ENCODE peak calls at places on chromosomes 6 and 20, in nine cellular contexts. B is spleen, D is kidney epithelial cell, C is A673, T is pancreas, I is mucosa of descending colon, H is fibroblast of mammary gland, S is GM23338, K is ovary. E is an unnamed sample.

GRCh38 chr20:44714701-44715494 is at the start of gene CCN5:
- DNase-seq in B (peak; percentile 85), D (no peak), C (peak; percentile 57), T (peak; percentile 87), I (peak; percentile 90), H (peak; percentile 85), S (no peak), K (peak; percentile 95), E (peak; percentile 62)

GRCh38 chr6:1654095-1654494 is 44.4 kb downstream of the FOXC1 start:
- DNase-seq in B (no peak), D (no peak), C (no peak), T (no peak), I (no peak), H (no peak), S (no peak), K (no peak), E (no peak)

GRCh38 chr20:63653041-63653973 is at the start of gene STMN3:
- DNase-seq in B (peak; percentile 92), D (peak; percentile 63), C (peak; percentile 97), T (peak; percentile 90), I (peak; percentile 86), H (peak; percentile 80), S (peak; percentile 97), K (peak; percentile 93), E (peak; percentile 41)

GRCh38 chr6:99356641-99357040 is 7.2 kb upstream of the FAXC start:
- DNase-seq in B (no peak), D (no peak), C (no peak), T (no peak), I (no peak), H (no peak), S (no peak), K (no peak), E (no peak)

GRCh38 chr20:60402209-60403058 is 444.2 kb downstream of the CDH26 start:
- DNase-seq in B (no peak), D (no peak), C (no peak), T (no peak), I (no peak), H (no peak), S (no peak), K (no peak), E (no peak)

GRCh38 chr6:41286544-41287346 is at the start of gene TREM1:
- DNase-seq in B (peak; percentile 86), D (no peak), C (no peak), T (no peak), I (no peak), H (peak; percentile 92), S (peak; percentile 6), K (no peak), E (peak; percentile 64)

GRCh38 chr6:2055914-2056313 is 189.5 kb downstream of the GMDS start:
- DNase-seq in B (no peak), D (no peak), C (no peak), T (no peak), I (no peak), H (peak; percentile 51), S (no peak), K (no peak), E (peak; percentile 15)

GRCh38 chr6:162706236-162706635 is 21.3 kb downstream of the PRKN start:
- DNase-seq in B (no peak), D (no peak), C (peak; percentile 19), T (peak; percentile 54), I (no peak), H (peak; percentile 10), S (no peak), K (peak; percentile 69), E (no peak)

GRCh38 chr6:30998785-30999184 is 11.5 kb upstream of the MUC22 start:
- DNase-seq in B (no peak), D (no peak), C (no peak), T (no peak), I (no peak), H (peak; percentile 61), S (no peak), K (no peak), E (no peak)

GRCh38 chr6:20791932-20792331 is 257.7 kb downstream of the CDKAL1 start:
- DNase-seq in B (no peak), D (no peak), C (peak; percentile 48), T (no peak), I (no peak), H (peak; percentile 9), S (no peak), K (no peak), E (no peak)

GRCh38 chr6:33705268-33705885 is 6.1 kb downstream of the UQCC2 start:
- DNase-seq in B (no peak), D (no peak), C (no peak), T (no peak), I (no peak), H (no peak), S (no peak), K (no peak), E (no peak)

GRCh38 chr20:53671370-53671769 is 77.7 kb upstream of the ZNF217 start:
- DNase-seq in B (no peak), D (no peak), C (no peak), T (no peak), I (no peak), H (no peak), S (no peak), K (no peak), E (no peak)

GRCh38 chr20:20371133-20371532 is 3.2 kb downstream of the INSM1 start:
- DNase-seq in B (no peak), D (no peak), C (no peak), T (no peak), I (no peak), H (no peak), S (peak; percentile 46), K (no peak), E (no peak)

GRCh38 chr6:5984150-5985089 is 22.3 kb downstream of the NRN1 start:
- DNase-seq in B (no peak), D (no peak), C (no peak), T (no peak), I (no peak), H (no peak), S (no peak), K (no peak), E (no peak)

GRCh38 chr6:162082520-162082919 is 645.0 kb downstream of the PRKN start:
- DNase-seq in B (no peak), D (no peak), C (no peak), T (no peak), I (no peak), H (no peak), S (no peak), K (no peak), E (no peak)

GRCh38 chr6:17831135-17831534 is 124.4 kb upstream of the NUP153 start:
- DNase-seq in B (no peak), D (no peak), C (no peak), T (no peak), I (no peak), H (peak; percentile 74), S (no peak), K (no peak), E (peak; percentile 93)

GRCh38 chr20:63138855-63139341 is 77.0 kb downstream of the YTHDF1 start:
- DNase-seq in B (peak; percentile 27), D (no peak), C (no peak), T (no peak), I (peak; percentile 4), H (peak; percentile 13), S (no peak), K (no peak), E (no peak)

GRCh38 chr6:126307859-126308258 is 32.1 kb upstream of the CENPW start:
- DNase-seq in B (no peak), D (no peak), C (peak; percentile 3), T (no peak), I (no peak), H (peak; percentile 87), S (no peak), K (no peak), E (peak; percentile 77)

GRCh38 chr6:126308367-126308766 is 31.5 kb upstream of the CENPW start:
- DNase-seq in B (no peak), D (no peak), C (no peak), T (no peak), I (no peak), H (peak; percentile 10), S (no peak), K (no peak), E (no peak)

GRCh38 chr6:126312013-126312665 is 27.8 kb upstream of the CENPW start:
- DNase-seq in B (no peak), D (no peak), C (peak; percentile 11), T (no peak), I (no peak), H (peak; percentile 20), S (peak; percentile 62), K (no peak), E (peak; percentile 7)
- TF ChIP-seq CTCF in B (no peak), D (peak; percentile 18), C (peak; percentile 47), T (no peak), I (no peak), H (peak; percentile 39), S (peak; percentile 57), K (no peak), E (peak; percentile 61)

DNA sequence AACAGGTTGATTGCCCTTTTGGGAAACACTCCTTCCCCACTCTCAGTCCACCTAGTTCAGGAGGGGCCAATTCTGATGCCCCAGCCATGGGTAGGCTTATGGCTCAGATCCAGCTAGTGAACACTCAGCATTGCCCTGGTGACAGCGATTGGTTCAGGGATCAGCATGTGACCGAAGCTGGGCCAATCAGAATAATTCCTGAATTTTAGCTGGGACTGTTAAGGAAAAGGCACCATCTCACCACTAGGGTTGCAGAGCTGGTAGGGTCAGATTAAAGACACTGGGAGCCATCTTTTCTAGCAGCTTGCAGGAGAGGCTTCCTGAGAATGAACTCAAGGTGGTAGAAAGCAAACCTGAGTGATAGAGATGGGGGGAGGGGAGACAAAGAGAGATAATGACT is 44.4 kb downstream of the EYA2 start:
- DNase-seq in B (no peak), D (no peak), C (peak; percentile 29), T (no peak), I (no peak), H (peak; percentile 43), S (peak; percentile 82), K (no peak), E (peak; percentile 22)
- TF ChIP-seq CTCF in B (no peak), D (peak; percentile 10), C (peak; percentile 19), T (no peak), I (no peak), H (peak; percentile 18), S (peak; percentile 6), K (no peak), E (peak; percentile 60)

GRCh38 chr20:32004963-32005362 is 5.3 kb upstream of the CCM2L start:
- DNase-seq in B (peak; percentile 4), D (no peak), C (no peak), T (no peak), I (no peak), H (peak; percentile 32), S (peak; percentile 62), K (no peak), E (peak; percentile 58)
- TF ChIP-seq CTCF in B (no peak), D (no peak), C (no peak), T (no peak), I (no peak), H (no peak), S (no peak), K (no peak), E (no peak)

DNA sequence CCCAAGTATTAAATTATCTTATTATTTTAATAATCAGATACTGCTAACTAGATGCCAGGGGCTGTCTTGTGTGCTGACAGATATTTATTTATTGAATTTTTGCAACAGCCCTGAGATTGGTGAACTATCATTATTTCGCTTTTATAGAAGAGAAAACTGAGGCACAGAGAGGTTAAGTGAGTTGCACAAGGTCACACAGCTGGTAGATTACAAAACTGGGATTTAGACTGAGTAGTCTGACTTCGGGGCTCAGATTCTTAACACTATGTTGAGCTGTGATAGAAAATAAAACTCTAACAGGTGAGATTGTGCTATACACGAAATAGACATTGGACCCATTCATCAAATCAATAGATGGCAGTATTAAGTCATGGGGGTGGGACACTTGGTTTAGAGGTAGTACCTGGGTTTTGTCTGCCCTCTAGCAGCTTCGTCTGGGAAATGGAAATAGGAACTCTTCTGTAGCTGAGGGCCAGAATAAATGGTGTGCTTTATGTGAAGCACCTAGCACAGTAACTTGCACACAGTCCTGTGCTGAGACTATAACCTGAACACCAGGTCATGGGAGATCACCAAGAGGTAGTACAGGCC is 113.4 kb downstream of the B3GAT2 start:
- DNase-seq in B (no peak), D (no peak), C (no peak), T (no peak), I (no peak), H (no peak), S (peak; percentile 21), K (no peak), E (no peak)
- TF ChIP-seq CTCF in B (no peak), D (no peak), C (no peak), T (no peak), I (no peak), H (no peak), S (peak; percentile 71), K (no peak), E (no peak)